ENCODE peak calls at places on chromosomes 1 and 21, in seven cellular contexts. J, B, K, Y, F, W and V are unnamed samples.

GRCh38 chr1:23691499-23692307 is at the start of gene RPL11:
- DNase-seq in J (peak), B (peak), K (peak), Y (peak), F (peak), W (peak), V (peak)

GRCh38 chr1:9196129-9197040 is 38.2 kb upstream of the H6PD start:
- DNase-seq in J (peak), B (peak), K (peak), Y (peak), F (peak), W (peak), V (no peak)

GRCh38 chr1:201350884-201351283 is 26.6 kb downstream of the TNNT2 start:
- DNase-seq in J (no peak), B (no peak), K (no peak), Y (no peak), F (no peak), W (no peak), V (no peak)

GRCh38 chr21:34498623-34499022 is 13.4 kb downstream of the KCNE1 start:
- DNase-seq in J (no peak), B (no peak), K (no peak), Y (no peak), F (no peak), W (no peak), V (no peak)

GRCh38 chr1:235074335-235075120 is 54.1 kb downstream of the TOMM20 start:
- DNase-seq in J (no peak), B (no peak), K (no peak), Y (peak), F (peak), W (peak), V (peak)

GRCh38 chr1:29397256-29397590 is 160.9 kb downstream of the PTPRU start:
- DNase-seq in J (no peak), B (no peak), K (no peak), Y (no peak), F (no peak), W (no peak), V (no peak)

GRCh38 chr21:14581902-14582457 is 35.9 kb upstream of the SAMSN1 start:
- DNase-seq in J (no peak), B (no peak), K (no peak), Y (no peak), F (no peak), W (no peak), V (no peak)

GRCh38 chr1:227892930-227893695 is 54.6 kb downstream of the WNT9A start:
- DNase-seq in J (no peak), B (no peak), K (no peak), Y (no peak), F (no peak), W (no peak), V (no peak)

GRCh38 chr1:169795687-169796086 is 980 bp upstream of the METTL18 start:
- DNase-seq in J (no peak), B (no peak), K (no peak), Y (peak), F (peak), W (no peak), V (no peak)